ENCODE peak calls at places on chromosome 20, in six cellular contexts. M, W, Z, S, F and A are unnamed samples.

GRCh38 chr20:23147964-23148720 is 62.0 kb upstream of the CD93 start:
- DNase-seq in S (no peak), M (peak), F (no peak), W (peak), Z (peak), A (no peak)

GRCh38 chr20:1215386-1216170 is 10.3 kb upstream of the RAD21L1 start:
- DNase-seq in W (no peak), M (no peak), Z (peak), F (no peak), S (no peak), A (no peak)

GRCh38 chr20:57556980-57557274 is 4.0 kb upstream of the PCK1 start:
- DNase-seq in F (no peak), S (no peak), Z (no peak), M (no peak), W (no peak), A (no peak)

GRCh38 chr20:48275737-48276342 is 490.6 kb upstream of the SULF2 start:
- DNase-seq in F (no peak), M (no peak), Z (no peak), W (peak), S (no peak), A (no peak)

GRCh38 chr20:9031951-9032350 is 36.9 kb upstream of the PLCB4 start:
- DNase-seq in Z (no peak), F (no peak), S (no peak), M (no peak), W (peak), A (no peak)

GRCh38 chr20:46618316-46619110 is 32.7 kb downstream of the SLC13A3 start:
- DNase-seq in Z (no peak), W (no peak), M (no peak), F (no peak), S (no peak), A (no peak)

GRCh38 chr20:46746972-46747371 is 37.5 kb downstream of the SLC2A10 start:
- DNase-seq in W (peak), S (no peak), Z (no peak), F (no peak), M (peak), A (no peak)

GRCh38 chr20:58017237-58017969 is 211.1 kb downstream of the ANKRD60 start:
- DNase-seq in F (no peak), Z (peak), W (no peak), M (peak), S (no peak), A (no peak)

GRCh38 chr20:57655812-57656161 is 35.6 kb upstream of the ZBP1 start:
- DNase-seq in F (peak), Z (no peak), M (no peak), S (no peak), W (no peak), A (no peak)

GRCh38 chr20:23011008-23011721 is 23.9 kb upstream of the SSTR4 start:
- DNase-seq in S (no peak), M (no peak), Z (no peak), F (no peak), W (no peak), A (no peak)

GRCh38 chr20:31869942-31870702 is at the start of the genes DUSP15 and TTLL9:
- DNase-seq in S (peak), W (no peak), Z (no peak), F (peak), M (no peak), A (peak)

DNA sequence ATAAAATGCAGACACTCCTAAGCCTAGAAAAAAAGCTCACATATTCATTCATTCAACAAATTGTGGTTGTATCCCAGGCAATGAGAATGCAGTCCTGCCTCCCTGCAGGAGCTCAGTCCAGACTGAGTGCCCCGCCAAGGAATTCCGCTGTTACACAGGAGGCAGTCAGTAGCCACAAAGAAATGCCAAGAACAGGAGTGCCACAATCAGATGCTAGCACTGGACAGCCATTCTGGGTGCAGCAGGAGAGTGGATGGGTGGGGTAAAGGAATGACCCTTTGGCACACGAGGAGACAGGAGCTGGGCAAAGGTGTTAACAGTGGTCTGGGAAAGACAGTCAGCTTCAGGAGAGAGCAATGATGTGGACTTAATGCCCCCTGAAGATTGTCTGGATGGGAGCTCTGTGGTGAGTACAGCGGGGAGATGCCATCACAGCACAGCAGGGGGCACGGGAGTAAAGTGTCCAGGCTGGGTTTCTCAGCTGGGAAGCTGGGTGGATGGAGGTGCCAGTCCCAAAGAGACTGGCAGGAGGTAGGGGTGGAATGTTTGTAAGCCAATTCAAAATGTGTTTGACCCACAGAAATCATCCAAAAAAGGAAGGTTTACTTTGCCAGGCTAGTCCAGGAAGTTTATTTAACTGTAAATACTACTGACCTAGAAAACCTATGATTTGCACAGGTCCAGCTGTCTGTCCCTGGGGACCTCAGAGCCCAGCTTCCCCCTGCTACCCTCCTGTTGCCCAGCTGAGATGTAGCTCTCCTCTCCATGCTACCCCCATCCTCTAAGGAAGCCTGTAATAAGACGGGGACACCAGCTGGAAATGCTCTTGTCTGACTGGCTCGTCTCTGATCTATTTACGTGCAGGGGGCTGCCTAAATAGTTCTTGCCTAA is 84.1 kb downstream of the SLC23A2 start:
- DNase-seq in S (no peak), M (peak), W (peak), F (no peak), Z (no peak), A (no peak)
- TF ChIP-seq CTCF in S (no peak), M (peak), W (no peak), F (no peak), Z (peak), A (no peak)

DNA sequence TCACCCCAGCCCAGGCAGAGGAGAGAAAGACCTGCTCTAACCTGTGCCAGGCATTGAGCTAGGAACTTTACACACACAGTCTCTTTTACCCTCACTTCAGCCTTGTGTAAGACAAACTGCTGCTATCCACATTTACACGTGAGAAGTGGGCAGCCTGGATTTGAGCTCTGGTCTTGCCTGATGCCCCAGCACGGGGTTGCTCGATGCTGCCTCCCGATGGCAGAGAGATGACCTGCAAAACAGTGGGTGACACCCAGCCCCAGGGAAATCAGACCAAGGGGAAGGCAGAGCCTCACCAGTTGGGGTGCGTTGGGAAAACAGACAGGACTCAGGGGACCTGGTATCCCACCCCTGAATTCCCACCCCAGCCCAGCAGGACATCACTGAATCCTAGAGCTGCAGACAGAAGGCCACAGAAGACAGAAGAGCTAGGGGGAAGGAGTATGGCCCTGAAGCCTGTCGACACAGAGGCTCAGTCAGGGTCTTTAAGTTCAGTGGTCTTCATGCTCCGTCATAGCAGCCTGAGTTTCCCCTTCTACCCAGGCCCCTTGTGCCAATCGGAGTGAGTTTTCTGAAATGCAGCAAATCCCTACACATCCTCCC is 990 bp downstream of the BPI start:
- DNase-seq in S (no peak), W (peak), Z (peak), F (peak), M (peak), A (no peak)
- TF ChIP-seq CTCF in S (no peak), W (peak), Z (peak), F (peak), M (peak), A (no peak)

GRCh38 chr20:61797971-61798411 is 267.7 kb downstream of the TAF4 start:
- DNase-seq in M (no peak), W (no peak), F (no peak), Z (no peak), S (no peak), A (no peak)

GRCh38 chr20:61795669-61796630 is 269.7 kb downstream of the TAF4 start:
- DNase-seq in F (no peak), W (no peak), S (no peak), M (no peak), Z (no peak), A (no peak)

GRCh38 chr20:61796738-61797137 is 268.9 kb downstream of the TAF4 start:
- DNase-seq in M (no peak), S (no peak), Z (no peak), W (no peak), F (no peak), A (no peak)

GRCh38 chr20:61798632-61799031 is 267.0 kb downstream of the TAF4 start:
- DNase-seq in S (no peak), W (no peak), M (no peak), Z (no peak), F (no peak), A (no peak)

DNA sequence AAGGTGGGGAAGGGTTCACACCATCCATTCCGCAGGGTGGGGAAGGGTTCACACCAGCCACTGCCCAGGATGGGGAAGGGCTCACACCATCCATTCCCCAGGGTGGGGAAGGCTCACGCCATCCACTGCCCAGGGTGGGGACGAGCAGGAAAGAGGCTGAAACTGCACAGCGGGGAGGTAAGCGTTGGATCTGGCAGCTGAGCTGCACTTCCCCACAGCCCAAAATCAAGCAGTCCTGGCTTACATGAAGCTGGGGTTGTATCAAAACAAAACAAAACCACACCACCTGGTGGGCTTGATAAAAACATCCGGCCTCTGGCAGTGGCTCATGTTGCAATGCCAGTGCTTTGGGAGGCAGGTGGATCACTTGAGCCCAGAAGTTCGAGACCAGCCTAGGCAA is 268.5 kb downstream of the TAF4 start:
- DNase-seq in Z (no peak), F (no peak), W (no peak), S (no peak), M (no peak), A (no peak)
- TF ChIP-seq CTCF in Z (no peak), F (no peak), W (no peak), S (no peak), M (no peak), A (no peak)

GRCh38 chr20:50501970-50502745 is 8.0 kb upstream of the PTPN1 start:
- DNase-seq in S (no peak), W (no peak), F (no peak), M (no peak), Z (peak), A (no peak)

GRCh38 chr20:50508171-50508761 is 1.9 kb upstream of the PTPN1 start:
- DNase-seq in F (no peak), S (no peak), Z (no peak), W (no peak), M (no peak), A (no peak)

GRCh38 chr20:50506270-50506579 is 4.0 kb upstream of the PTPN1 start:
- DNase-seq in F (no peak), W (no peak), Z (no peak), S (no peak), M (no peak), A (no peak)

GRCh38 chr20:50509923-50510705 is at the start of gene PTPN1:
- DNase-seq in F (peak), W (peak), M (peak), S (peak), Z (peak), A (peak)

DNA sequence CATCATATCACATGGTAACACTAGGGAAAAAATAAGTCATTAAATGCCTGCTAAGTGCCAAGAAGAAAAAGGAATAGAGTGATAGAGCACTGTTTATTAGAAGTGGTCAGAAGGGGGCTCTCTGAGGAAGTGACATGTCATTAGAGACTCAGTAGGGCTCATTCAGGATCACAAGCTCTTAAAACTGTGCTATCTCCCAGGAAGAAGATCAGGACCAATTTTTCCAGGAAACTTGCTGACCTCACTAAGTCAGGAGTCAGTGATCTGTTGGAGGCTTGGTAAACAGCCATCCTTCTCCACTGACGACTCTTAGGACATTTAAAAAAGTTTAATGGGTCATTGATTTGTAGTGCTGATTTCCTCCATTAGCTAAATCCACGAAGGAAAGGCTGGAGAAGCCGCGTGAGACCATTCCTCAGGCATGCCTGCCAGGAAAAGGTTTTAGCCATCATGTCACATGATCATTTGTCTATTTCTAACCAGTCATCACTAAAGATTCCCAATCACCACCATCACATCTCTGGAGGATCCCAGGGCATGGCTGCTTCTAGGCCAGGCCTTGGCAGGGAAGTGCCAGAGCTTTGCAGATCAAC is 5.9 kb upstream of the PTPN1 start:
- DNase-seq in S (no peak), Z (peak), M (no peak), F (no peak), W (peak), A (no peak)
- TF ChIP-seq CTCF in S (no peak), Z (peak), M (peak), F (no peak), W (no peak), A (no peak)

DNA sequence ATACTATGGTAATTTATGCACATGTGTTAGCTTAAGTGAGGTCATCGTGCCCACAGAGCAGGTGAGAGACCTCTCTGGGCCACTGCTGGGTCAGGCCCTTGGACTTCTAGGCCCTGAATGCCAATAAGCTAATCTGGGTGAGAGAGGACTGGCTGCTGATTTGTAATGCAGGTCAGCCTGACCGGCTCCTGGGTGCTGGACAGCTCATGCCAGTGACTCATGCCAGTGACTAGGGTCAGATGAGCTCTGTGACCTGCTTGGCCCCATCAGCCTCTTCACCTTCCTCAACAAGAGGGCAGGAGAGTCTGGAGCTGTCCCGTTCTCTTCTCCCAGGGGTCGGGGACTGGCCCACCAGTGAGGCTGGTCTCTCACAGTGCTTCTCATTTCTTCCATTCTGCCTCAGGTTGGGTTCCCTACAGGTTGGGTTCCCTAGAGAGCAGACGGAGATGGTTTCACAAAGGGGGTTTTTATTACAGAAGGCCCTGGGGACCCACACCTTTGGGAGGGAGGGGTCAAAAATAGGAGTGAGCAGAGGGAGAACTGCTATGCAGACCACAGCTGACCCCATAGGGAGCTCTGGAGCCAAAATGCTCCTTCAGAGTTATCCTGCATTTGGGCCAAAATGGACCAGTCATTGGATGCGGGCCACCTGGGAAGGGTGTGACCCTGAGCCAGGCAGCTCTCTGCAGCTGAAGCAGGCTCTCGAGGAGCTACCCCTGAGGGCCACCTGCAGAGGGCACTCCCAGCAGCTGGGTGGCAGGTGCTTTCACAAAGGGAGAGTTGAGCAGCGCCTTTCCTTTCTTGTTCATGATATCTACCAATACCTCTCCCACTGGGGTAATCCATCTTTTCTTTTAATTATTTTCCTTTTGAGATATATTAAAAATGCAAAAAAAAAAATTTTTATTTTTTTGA is 2.2 kb upstream of the OXT start:
- DNase-seq in M (peak), W (no peak), F (no peak), S (peak), Z (no peak), A (no peak)
- TF ChIP-seq CTCF in M (peak), W (no peak), F (no peak), S (peak), Z (no peak), A (no peak)

DNA sequence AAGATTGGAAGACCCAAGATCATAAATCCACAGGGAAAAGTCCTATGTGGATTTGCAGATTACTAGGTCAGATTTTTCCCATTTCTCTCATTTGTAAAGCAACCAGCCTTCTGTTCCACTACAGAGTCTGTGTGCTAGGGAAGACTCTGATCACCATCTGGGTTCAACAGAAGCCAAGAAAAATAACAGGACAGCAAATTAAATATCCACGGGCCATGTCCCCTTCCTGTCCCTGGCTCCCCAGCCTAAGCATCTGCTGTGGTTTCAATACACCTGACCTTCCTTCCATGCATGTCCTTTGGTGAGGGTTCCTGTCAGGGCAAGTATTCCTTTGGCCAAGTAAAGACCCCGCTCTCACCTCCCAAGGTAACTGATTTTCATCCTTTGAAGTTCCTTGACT is 558.8 kb downstream of the KIF16B start:
- DNase-seq in W (no peak), M (no peak), Z (no peak), F (no peak), S (no peak), A (no peak)
- TF ChIP-seq CTCF in W (no peak), M (no peak), Z (no peak), F (no peak), S (no peak), A (no peak)

DNA sequence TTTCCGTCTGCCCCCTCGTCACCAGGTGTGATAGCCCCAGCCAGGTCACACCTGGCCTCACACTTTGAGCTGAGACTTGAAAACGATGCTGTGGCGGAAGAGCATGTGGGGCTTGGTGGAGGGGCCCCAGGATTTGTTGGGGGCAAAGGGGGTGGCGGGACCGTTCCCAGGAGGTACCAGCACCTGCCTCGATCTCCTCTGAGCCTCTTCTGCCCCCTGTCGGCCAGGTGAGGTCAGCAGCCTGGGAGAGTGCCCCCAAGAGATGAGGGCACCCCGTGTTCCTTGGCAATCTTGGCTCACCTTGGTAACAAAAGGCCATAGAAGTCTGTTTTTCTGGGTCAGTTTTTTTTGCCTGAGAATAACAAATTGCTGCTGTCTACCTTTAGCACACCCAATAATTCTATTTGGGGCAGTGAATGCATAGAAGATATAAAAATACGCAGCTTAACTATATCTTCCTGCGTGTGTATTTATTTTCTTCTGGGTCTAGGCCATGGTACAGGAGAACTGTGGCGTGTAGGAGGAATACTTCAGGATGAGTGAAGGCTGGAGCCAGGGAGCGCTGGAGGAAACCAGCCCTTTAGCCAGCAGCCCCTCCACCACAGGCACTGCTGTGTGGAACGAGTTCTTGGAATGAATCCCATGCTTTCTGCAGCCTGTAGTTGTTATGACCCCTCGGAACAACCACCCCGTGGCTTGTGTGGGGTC is 25.2 kb downstream of the SPATA2 start:
- DNase-seq in M (no peak), F (no peak), Z (no peak), W (no peak), S (peak), A (no peak)
- TF ChIP-seq CTCF in M (peak), F (no peak), Z (no peak), W (no peak), S (peak), A (no peak)